ENCODE peak calls at places on chromosomes 3 and 15, in five cellular contexts. H is psoas muscle, G is progenitor cell of endocrine pancreas, Z is body of pancreas, W is neural crest cell. K is an unnamed sample.

GRCh38 chr15:29126821-29127461 is 142.7 kb downstream of the NSMCE3 start:
- DNase-seq in H (peak), W (no peak), Z (no peak), G (no peak), K (peak)

GRCh38 chr3:123489400-123490004 is 40.6 kb upstream of the ADCY5 start:
- DNase-seq in G (peak), Z (peak), H (peak), W (peak), K (no peak)

GRCh38 chr3:126418256-126418530 is 23.5 kb downstream of the CFAP100 start:
- DNase-seq in G (no peak), H (no peak), W (no peak), Z (no peak), K (no peak)

GRCh38 chr3:105228696-105229095 is 138.0 kb upstream of the ALCAM start:
- DNase-seq in H (no peak), G (no peak), Z (no peak), W (no peak), K (no peak)

GRCh38 chr3:150763841-150764483 is 993 bp upstream of the SIAH2 start:
- DNase-seq in W (peak), H (peak), Z (peak), G (peak), K (peak)

GRCh38 chr3:83514130-83514914 is 1444.5 kb upstream of the CADM2 start:
- DNase-seq in W (no peak), H (no peak), Z (no peak), G (no peak), K (no peak)

GRCh38 chr3:60855250-60855649 is 396.0 kb downstream of the FHIT start:
- DNase-seq in W (no peak), H (no peak), G (no peak), Z (peak), K (no peak)

GRCh38 chr15:99651023-99651807 is 82.0 kb downstream of the LYSMD4 start:
- DNase-seq in Z (no peak), H (no peak), W (no peak), G (no peak), K (no peak)

GRCh38 chr3:51703026-51703775 is 3.7 kb upstream of the GRM2 start:
- DNase-seq in W (peak), G (no peak), Z (no peak), H (peak), K (no peak)

GRCh38 chr15:42788725-42789124 is 51.8 kb upstream of the CDAN1 start:
- DNase-seq in W (no peak), G (no peak), Z (no peak), H (no peak), K (no peak)

GRCh38 chr3:20322085-20322484 is 136.1 kb upstream of the SGO1 start:
- DNase-seq in Z (no peak), W (no peak), G (no peak), H (no peak), K (no peak)

GRCh38 chr3:17059966-17060560 is 175.3 kb downstream of the PLCL2 start:
- DNase-seq in Z (no peak), W (no peak), H (no peak), G (no peak), K (no peak)

GRCh38 chr3:16849240-16849639 is 35.5 kb upstream of the PLCL2 start:
- DNase-seq in G (no peak), Z (peak), W (peak), H (peak), K (peak)

GRCh38 chr15:40342421-40343313 is 1.9 kb upstream of the CCDC9B start:
- DNase-seq in W (no peak), Z (no peak), G (no peak), H (peak), K (no peak)

GRCh38 chr3:151281671-151282334 is 3.5 kb upstream of the P2RY14 start:
- DNase-seq in H (no peak), G (no peak), Z (no peak), W (no peak), K (no peak)

GRCh38 chr3:105829879-105830622 is 38.8 kb downstream of the CBLB start:
- DNase-seq in G (no peak), W (no peak), Z (no peak), H (no peak), K (no peak)

GRCh38 chr3:23175361-23176073 is 27.6 kb upstream of the UBE2E2 start:
- DNase-seq in W (no peak), H (no peak), G (no peak), Z (no peak), K (no peak)

GRCh38 chr3:20890124-20890523 is 704.1 kb upstream of the SGO1 start:
- DNase-seq in Z (no peak), W (no peak), G (no peak), H (no peak), K (no peak)

GRCh38 chr15:90885432-90886290 is 1.4 kb downstream of the FES start:
- DNase-seq in H (peak), G (peak), Z (peak), W (peak), K (peak)

GRCh38 chr3:8980756-8981257 is 17.5 kb upstream of the RAD18 start:
- DNase-seq in G (no peak), W (no peak), H (no peak), Z (no peak), K (no peak)

GRCh38 chr15:43517354-43518072 is at the start of gene MAP1A:
- DNase-seq in H (peak), W (peak), Z (peak), G (no peak), K (no peak)

GRCh38 chr3:16496408-16497222 is 16.9 kb downstream of the RFTN1 start:
- DNase-seq in Z (no peak), W (no peak), G (no peak), H (no peak), K (no peak)

GRCh38 chr15:70715840-70716510 is 47.4 kb downstream of the UACA start:
- DNase-seq in G (no peak), H (no peak), Z (no peak), W (no peak), K (no peak)

GRCh38 chr3:156180077-156180476 is 59.7 kb downstream of the KCNAB1 start:
- DNase-seq in G (no peak), Z (no peak), W (no peak), H (no peak), K (no peak)

GRCh38 chr3:23254875-23255274 is 51.7 kb downstream of the UBE2E2 start:
- DNase-seq in G (no peak), H (no peak), W (no peak), Z (no peak), K (no peak)

GRCh38 chr15:48887144-48887543 is 9.2 kb downstream of the EID1 start:
- DNase-seq in H (no peak), W (no peak), Z (no peak), G (no peak), K (no peak)

DNA sequence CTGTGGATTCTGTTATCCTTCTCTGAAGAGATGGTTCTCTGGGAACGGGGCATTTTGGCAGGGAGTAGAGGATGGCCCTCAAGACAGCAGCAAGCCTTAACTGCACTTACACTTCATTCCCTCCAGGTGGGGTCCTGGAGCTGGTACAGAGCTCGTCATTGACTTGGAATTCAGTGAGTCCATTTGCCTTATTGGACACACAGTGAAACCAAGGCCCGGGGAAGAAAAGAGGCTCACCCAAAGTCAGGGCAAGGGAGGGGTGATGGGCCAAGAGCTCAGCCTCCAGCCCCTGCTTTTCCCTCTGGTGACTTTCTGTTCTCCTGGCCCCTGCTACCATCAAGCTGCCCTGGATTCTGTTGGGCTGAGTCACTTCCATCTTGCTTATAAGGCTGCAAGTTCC is 125.6 kb downstream of the ETFA start:
- DNase-seq in H (no peak), Z (no peak), G (no peak), W (peak), K (no peak)
- TF ChIP-seq CTCF in H (peak), Z (peak), G (peak), W (peak), K (peak)

DNA sequence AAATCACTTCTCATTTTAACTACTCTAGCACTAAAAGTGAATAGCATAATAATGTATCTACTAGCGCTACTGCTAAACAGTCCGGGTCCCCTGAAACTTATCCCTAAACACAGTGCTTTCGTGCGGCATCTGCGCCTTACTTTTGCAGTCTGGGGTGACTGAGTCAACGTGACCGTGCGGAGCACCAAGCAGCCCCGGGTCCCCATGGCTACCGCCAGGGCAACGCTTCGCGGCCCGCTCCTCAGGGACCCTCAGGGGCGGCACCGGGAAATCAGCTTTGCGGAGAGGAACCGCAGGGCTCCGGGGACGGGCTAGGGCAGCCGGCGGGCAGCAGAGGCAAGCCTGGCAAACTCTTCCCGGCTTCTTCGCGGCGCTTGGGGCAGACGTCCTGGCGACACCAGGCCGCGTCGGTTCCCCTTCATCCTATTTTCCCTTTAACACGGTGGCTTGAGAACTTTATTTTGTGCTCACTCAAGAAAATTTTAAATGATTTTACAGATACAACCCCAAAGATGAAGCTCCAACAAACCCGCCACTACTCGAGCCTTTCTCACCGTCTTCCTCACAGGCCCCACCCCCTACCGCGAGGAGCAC is 753 bp upstream of the DIPK2A start:
- DNase-seq in G (peak), Z (peak), W (peak), H (peak), K (peak)
- TF ChIP-seq CTCF in G (peak), Z (no peak), W (peak), H (no peak), K (peak)

DNA sequence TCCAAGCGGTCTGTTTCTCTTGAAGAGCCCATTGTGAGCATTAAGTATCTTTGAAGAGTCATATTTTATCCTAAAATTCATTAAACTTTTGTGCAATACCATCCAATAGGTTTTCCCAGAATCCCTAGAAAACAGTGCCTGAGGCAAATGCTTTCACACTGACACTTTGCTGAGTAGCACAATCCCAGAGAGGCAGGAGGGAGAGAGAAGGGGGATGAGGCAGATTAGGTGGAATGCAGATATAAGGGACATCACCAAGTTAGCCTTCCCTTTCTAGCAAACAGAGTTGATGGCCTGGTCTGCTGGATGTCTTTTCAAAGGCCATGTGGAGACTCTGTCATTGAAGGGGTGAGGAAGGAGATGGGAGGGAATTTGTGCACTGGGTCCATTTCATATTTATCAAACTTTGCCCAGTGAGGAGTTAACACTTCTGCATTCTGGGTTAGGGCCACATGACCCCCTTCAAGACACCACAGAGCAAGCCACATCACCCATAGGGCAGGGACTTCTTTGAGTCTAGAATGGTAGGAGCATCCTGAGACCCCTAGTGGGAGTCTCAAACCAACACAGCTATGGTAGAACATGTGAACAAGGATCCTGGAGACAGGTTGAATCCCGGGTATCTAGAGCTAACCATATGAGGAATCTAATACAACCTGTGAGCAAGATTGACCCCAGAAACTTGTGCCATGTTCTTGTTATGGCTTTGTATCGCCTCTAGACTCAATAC is 32.0 kb upstream of the SEMA6D start:
- DNase-seq in W (no peak), G (no peak), Z (no peak), H (no peak), K (no peak)
- TF ChIP-seq CTCF in W (no peak), G (no peak), Z (no peak), H (no peak), K (no peak)

GRCh38 chr15:47586653-47587224 is 130.6 kb upstream of the SEMA6D start:
- DNase-seq in H (peak), W (no peak), G (no peak), Z (no peak), K (no peak)

GRCh38 chr15:47587938-47588817 is 129.1 kb upstream of the SEMA6D start:
- DNase-seq in Z (no peak), W (no peak), H (no peak), G (no peak), K (no peak)

GRCh38 chr15:47588968-47589367 is 128.3 kb upstream of the SEMA6D start:
- DNase-seq in G (no peak), Z (no peak), W (no peak), H (no peak), K (no peak)
- TF ChIP-seq CTCF in G (no peak), Z (no peak), W (no peak), H (no peak), K (no peak)

GRCh38 chr15:89499156-89499555 is 2.8 kb upstream of the RHCG start:
- DNase-seq in W (no peak), Z (no peak), H (no peak), G (no peak), K (no peak)

GRCh38 chr15:89498574-89498906 is 2.2 kb upstream of the RHCG start:
- DNase-seq in G (no peak), Z (no peak), W (no peak), H (no peak), K (no peak)

GRCh38 chr15:89501646-89502045 is 5.3 kb upstream of the RHCG start:
- DNase-seq in Z (no peak), H (no peak), W (no peak), G (no peak), K (no peak)

GRCh38 chr15:89502867-89503595 is 6.6 kb upstream of the RHCG start:
- DNase-seq in H (no peak), W (no peak), G (no peak), Z (no peak), K (no peak)

DNA sequence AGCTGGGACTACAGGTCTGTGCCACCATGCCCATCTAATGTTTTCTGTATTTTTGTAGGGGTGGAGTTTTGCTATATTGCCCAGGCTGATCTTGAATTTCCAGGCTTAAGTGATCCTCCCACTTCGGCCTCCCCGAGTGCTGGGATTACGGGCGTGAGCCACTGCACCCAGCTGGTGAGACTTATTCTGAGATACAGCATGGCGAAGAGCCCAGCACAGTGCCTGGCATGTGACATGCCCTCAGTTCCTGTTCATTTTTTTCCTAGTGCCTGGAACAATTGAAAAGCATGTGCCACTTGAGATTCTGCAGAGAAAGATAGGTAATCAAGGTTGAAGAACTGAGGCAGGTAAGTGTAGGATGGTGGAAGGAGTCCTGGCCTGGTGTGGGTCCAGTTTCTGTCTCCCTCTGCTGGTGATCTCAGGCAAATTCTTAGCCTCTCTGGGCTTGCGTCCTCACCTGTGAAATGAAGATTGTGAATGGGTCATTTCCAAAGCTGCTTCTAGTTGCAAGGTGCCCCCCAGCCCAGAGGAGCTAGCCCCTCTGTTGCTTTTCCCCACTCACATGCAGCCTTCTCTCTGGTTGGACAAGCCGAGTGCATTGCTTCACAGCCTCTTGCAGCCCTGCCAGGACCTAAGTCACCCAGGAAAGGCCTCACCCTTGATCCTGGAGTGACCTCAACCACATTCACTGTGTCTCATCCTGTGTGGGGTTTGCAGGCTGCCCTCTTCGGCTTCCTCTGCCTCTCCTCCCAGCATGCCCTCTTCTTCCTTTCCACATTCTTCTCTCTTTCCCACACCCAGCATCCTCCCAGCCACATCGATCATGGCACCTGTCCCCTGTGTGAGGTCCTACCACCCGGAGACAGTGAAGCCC is 4.3 kb upstream of the RHCG start:
- DNase-seq in H (no peak), W (no peak), Z (no peak), G (no peak), K (no peak)
- TF ChIP-seq CTCF in H (no peak), W (peak), Z (no peak), G (peak), K (no peak)

DNA sequence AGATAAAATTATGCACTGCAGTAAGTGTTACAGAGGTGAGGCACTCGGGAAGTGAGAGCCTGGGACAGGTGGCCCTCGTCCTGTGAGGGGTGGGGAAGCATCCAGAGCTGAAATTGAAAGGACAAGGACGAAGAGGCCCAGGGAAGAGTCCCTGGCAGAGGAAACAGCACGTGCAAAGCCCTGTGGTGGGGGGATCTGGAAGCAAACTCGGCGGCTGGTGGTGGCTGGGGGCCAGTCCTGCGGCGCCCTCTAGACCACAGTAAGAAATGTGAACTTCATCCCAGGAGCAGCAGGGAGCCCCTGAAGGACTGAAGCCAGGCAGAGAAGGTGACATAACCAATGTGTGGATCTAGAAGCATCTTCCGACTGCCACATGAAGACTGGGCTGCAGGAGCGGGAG is 42.8 kb downstream of the GRIP2 start:
- DNase-seq in G (no peak), W (no peak), H (peak), Z (no peak), K (no peak)
- TF ChIP-seq CTCF in G (no peak), W (no peak), H (no peak), Z (no peak), K (no peak)

DNA sequence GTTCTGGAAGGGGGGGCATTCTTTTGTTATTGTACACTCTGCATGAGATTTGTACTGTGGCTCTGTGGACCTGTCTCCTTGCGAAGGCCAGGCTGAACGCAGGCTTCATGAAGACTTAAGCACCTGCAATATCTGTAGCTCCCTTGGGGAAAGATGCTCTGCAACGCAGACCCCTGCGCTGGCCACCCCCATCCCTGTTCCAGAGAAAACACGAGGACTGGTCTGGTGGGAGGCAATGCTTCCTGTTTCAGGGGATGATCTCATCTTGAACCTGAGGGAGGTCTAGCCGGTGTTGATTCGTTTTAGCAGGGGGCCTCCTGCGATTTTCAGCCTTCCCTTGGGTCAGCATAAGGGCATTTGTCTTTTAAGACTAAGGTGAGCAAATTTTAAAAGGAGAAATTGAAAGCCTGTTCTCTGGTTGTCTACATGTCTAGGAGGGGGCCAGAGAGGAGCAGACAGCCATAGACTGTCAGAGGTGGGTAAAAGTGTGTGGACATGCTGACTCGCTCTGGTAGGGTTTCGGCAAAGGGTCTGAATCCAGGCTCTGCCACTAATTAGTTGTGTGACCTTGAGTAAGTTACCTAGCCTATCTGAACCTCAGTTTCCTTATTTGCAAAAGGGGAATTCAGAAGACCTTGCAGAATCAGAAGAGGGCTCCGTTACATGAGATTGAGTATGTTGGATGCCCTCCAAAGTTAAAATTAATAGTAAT is 80.9 kb upstream of the RASGRF1 start:
- DNase-seq in W (no peak), H (no peak), Z (no peak), G (no peak), K (no peak)
- TF ChIP-seq CTCF in W (no peak), H (no peak), Z (no peak), G (no peak), K (no peak)